ENCODE peak calls at places on chromosome 11, in nine cellular contexts. Z, Q, L, B, T, D, V, U and R are unnamed samples. For H3K36me3, the result is how much of the 10 kb centered on the place peaks cover.

GRCh38 chr11:131666006-131666405 is 295.6 kb downstream of the NTM start:
- DNase-seq in D (no peak), L (no peak), Q (no peak), U (peak), V (no peak), T (no peak), B (no peak), Z (no peak), R (no peak)

GRCh38 chr11:19738124-19738523 is 25.5 kb downstream of the NAV2 start:
- DNase-seq in V (no peak), Q (no peak), L (no peak), B (no peak), U (no peak), T (no peak), Z (no peak), D (no peak), R (no peak)

GRCh38 chr11:16526947-16527346 is 170.6 kb upstream of the SOX6 start:
- DNase-seq in T (no peak), Z (no peak), Q (no peak), L (no peak), D (no peak), B (no peak), V (no peak), U (no peak), R (no peak)

GRCh38 chr11:15783619-15784018 is 572.7 kb downstream of the SOX6 start:
- DNase-seq in Z (no peak), Q (no peak), D (no peak), B (no peak), U (no peak), T (no peak), L (no peak), V (no peak), R (peak)

GRCh38 chr11:17930544-17931144 is 82.2 kb downstream of the SERGEF start:
- DNase-seq in L (no peak), V (peak), U (no peak), D (no peak), Q (no peak), B (no peak), T (no peak), Z (no peak), R (peak)

GRCh38 chr11:30936476-30936875 is 350.3 kb upstream of the MPPED2 start:
- DNase-seq in L (no peak), D (no peak), Z (no peak), B (no peak), T (no peak), Q (no peak), U (peak), V (no peak), R (peak)

GRCh38 chr11:102990145-102990544 is 34.6 kb upstream of the MMP13 start:
- DNase-seq in B (no peak), D (no peak), V (no peak), Z (no peak), T (no peak), L (no peak), U (peak), Q (no peak), R (no peak)

GRCh38 chr11:35524780-35525179 is 636 bp downstream of the PAMR1 start:
- DNase-seq in T (no peak), B (no peak), L (no peak), D (no peak), Q (no peak), V (no peak), Z (no peak), U (peak), R (no peak)

GRCh38 chr11:125373426-125374391 is 122.4 kb downstream of the FEZ1 start:
- DNase-seq in Q (no peak), V (peak), D (no peak), Z (no peak), T (no peak), L (no peak), B (no peak), U (no peak), R (peak)

GRCh38 chr11:85827768-85828639 is 17.1 kb upstream of the SYTL2 start:
- DNase-seq in U (peak), T (no peak), B (peak), V (peak), Q (no peak), D (peak), Z (peak), L (no peak), R (peak)

GRCh38 chr11:2296913-2297622 is 4.7 kb downstream of the C11orf21 start:
- DNase-seq in T (peak), V (no peak), Z (no peak), B (no peak), L (peak), U (no peak), Q (no peak), D (no peak), R (no peak)

GRCh38 chr11:106021967-106022794 is at the start of gene MSANTD4:
- DNase-seq in V (peak), D (peak), Q (peak), L (peak), B (peak), Z (peak), U (peak), T (peak), R (peak)

GRCh38 chr11:128890543-128891409 is at the start of gene KCNJ5:
- DNase-seq in B (no peak), Q (no peak), L (peak), Z (no peak), D (no peak), T (no peak), U (peak), V (peak), R (no peak)

GRCh38 chr11:69054397-69055211 is 5.9 kb downstream of the TPCN2 start:
- DNase-seq in Q (no peak), L (peak), B (no peak), D (no peak), V (no peak), U (no peak), Z (no peak), T (peak), R (no peak)

DNA sequence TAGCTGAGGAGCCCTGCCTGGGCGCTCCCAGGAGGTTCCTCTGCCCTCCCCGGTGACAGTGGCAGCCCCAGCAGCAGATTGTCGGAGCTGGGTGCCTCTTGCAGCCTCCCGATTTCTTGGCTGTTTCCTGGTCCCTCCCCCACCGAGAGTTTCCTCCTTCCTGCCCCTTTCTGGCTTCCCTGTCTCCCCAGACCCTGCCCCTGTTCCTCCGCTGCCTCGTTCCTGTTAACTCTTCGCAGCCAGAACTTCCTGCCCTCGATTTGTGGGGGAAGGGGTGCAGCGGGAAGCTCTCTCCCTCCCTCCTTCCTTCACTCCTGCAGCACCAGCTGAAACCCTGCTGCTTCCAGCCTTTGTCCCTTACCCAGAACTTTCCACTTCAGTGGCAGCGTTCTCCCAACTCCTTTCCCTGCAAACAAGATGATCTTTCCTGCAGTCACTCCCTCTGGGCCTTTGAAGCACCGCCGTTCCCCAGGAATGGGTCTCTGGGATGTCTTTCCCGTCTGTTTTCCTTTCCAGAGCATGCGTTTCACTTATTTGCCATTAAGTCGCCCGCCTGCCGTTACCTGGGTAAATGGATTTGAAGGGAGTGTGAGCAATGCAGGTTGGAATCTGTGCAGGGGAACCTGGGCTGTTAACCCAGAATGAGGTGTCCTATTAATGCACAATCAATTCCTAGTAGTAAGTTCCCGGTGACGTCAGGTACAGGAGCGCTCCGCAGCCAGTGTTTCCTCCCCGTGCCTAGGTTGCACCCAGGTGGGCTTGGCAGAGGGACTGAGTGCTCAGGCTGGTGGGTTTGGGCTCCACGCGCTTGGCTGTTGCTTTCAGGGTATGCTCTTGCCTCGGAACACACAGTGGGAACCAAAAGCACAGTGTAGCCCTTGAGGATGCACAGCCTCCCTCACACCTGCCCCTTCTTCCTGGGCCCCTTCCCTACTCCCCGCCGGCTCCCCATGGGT is 4.3 kb downstream of the GRK2 start:
- DNase-seq in U (no peak), B (peak), L (no peak), Z (no peak), V (peak), D (no peak), Q (no peak), T (no peak), R (peak)
- H3K4me3 ChIP-seq in U (peak), B (peak), L (peak), Z (no peak), V (peak), D (no peak), Q (peak), T (peak), R (no peak)

GRCh38 chr11:57312511-57313021 is 12.2 kb downstream of the TNKS1BP1 start:
- DNase-seq in L (peak), D (no peak), T (peak), Z (no peak), U (no peak), Q (no peak), B (no peak), V (no peak), R (no peak)
- H3K36me3 ChIP-seq in L (under half), D (half or more), T (under half), Z (under half), U (under half), Q (half or more), B (under half), V (half or more), R (under half)

GRCh38 chr11:118873804-118874203 is 9.9 kb upstream of the CXCR5 start:
- DNase-seq in V (no peak), L (no peak), U (no peak), Q (no peak), D (no peak), Z (no peak), B (no peak), T (no peak), R (no peak)

GRCh38 chr11:118876261-118876660 is 7.4 kb upstream of the CXCR5 start:
- DNase-seq in B (no peak), Q (no peak), Z (no peak), T (no peak), L (no peak), U (no peak), D (no peak), V (no peak), R (no peak)

GRCh38 chr11:118868659-118869058 is 15.0 kb upstream of the CXCR5 start:
- DNase-seq in U (no peak), Q (no peak), D (no peak), V (no peak), B (no peak), Z (no peak), T (no peak), L (no peak), R (no peak)

GRCh38 chr11:118872403-118872821 is 11.3 kb upstream of the CXCR5 start:
- DNase-seq in Z (no peak), T (no peak), Q (no peak), V (no peak), D (no peak), U (no peak), L (peak), B (no peak), R (no peak)

DNA sequence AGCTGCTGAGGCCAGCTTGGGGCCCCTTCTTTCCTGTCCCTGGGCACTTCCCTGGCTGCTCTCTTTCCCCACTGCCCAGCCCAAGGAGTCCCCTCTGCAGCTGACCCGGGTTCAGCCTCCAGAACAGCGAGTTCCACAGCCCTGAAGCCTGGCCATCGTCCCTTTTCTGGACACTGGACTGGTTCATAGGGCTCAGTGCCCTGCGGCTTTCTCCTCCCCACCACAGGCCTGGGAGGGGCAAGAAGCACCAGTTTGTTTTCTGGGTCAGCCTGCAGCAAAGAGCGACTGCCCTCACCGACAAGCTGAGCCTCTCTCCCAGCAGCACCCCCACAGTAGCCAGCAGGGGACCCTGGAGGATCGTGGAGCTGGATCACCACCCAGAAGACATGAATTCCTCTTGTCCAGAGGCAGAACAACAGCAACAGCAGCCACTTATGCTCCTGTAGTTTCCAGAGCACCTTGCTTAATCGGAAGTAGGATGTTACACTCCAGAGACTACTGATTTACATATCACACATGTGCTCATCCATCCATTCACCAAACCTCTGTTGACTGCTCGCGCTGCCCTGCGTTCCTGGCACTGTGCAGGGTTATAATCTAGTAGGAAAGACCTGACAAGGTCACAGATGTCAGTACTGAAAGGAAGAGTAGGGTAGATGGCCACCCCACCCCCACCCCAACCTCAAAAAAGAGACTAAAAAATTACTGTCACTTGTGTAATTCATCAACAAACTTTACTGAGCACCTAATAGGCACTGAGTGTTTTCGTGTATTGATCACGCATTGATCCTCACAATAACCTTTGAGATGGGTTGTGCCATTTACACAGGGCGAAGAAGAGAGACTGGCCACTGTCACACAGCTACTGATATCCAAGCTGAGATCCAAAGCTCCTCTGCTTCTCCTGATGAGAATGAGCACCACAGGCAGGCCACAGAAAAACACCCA is 13.0 kb upstream of the CXCR5 start:
- DNase-seq in T (peak), B (no peak), V (no peak), U (peak), Z (no peak), L (no peak), D (no peak), Q (no peak), R (peak)
- H3K4me3 ChIP-seq in T (peak), B (peak), V (no peak), U (peak), Z (no peak), L (peak), D (no peak), Q (peak), R (no peak)

DNA sequence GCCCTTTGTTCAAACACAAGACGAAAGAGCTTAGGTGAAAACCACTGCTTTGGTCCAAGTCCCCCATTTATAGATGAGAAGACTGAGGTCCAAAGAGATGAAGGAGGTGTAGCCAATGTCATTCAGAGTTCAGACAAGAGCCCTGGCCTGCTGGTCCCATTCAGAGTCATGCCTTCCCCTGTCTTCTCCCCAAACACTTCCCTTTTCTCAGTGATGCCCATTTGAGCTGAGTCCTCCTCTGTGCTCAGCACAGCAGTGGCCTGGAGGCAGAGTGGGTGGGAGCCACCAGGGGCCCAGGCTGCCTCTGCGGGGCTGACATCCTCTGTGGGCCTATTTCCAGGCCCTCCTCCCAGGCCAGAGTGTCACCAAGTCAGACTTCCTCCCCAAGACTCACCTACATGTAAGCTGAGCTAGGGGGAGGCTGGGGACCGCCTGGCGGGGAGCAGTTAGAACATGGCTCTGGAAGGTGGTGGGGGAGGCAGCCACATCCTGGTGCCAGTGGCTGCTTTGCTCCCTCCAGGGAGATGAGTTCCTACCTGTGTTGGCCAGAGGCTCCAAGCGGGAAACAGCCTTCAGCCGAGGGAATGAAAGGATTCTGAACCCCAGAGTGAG is 22.4 kb upstream of the LRRC10B start:
- DNase-seq in V (no peak), Z (no peak), B (no peak), T (no peak), D (no peak), Q (no peak), U (no peak), L (peak), R (no peak)
- H3K36me3 ChIP-seq in V (under half), Z (under half), B (under half), T (under half), D (under half), Q (under half), U (under half), L (under half), R (under half)

GRCh38 chr11:123558536-123559315 is 95.7 kb downstream of the SCN3B start:
- DNase-seq in Z (no peak), Q (no peak), B (no peak), U (no peak), L (no peak), T (no peak), V (no peak), D (peak), R (no peak)

GRCh38 chr11:123560001-123560400 is 94.4 kb downstream of the SCN3B start:
- DNase-seq in D (peak), L (peak), Z (no peak), B (peak), U (peak), V (peak), T (no peak), Q (no peak), R (no peak)

GRCh38 chr11:123562166-123562565 is 92.3 kb downstream of the SCN3B start:
- DNase-seq in U (no peak), V (no peak), B (no peak), L (no peak), D (no peak), Q (no peak), T (peak), Z (no peak), R (no peak)

GRCh38 chr11:123561046-123561781 is 93.2 kb downstream of the SCN3B start:
- DNase-seq in U (peak), B (no peak), D (peak), V (no peak), Z (no peak), T (no peak), L (no peak), Q (no peak), R (peak)

GRCh38 chr11:123559418-123559817 is 95.0 kb downstream of the SCN3B start:
- DNase-seq in D (no peak), U (peak), V (peak), B (no peak), Q (no peak), Z (no peak), L (no peak), T (no peak), R (no peak)
- H3K4me3 ChIP-seq in D (peak), U (peak), V (peak), B (no peak), Q (peak), Z (no peak), L (peak), T (no peak), R (no peak)

GRCh38 chr11:116895053-116895757 is 57.8 kb upstream of the APOA1 start:
- DNase-seq in B (peak), D (no peak), V (no peak), Z (no peak), T (no peak), L (peak), Q (no peak), U (no peak), R (peak)

GRCh38 chr11:116891746-116892145 is 54.3 kb upstream of the APOA1 start:
- DNase-seq in L (no peak), Z (no peak), Q (no peak), B (no peak), D (peak), V (no peak), U (no peak), T (no peak), R (no peak)

GRCh38 chr11:116893906-116894305 is 56.5 kb upstream of the APOA1 start:
- DNase-seq in U (no peak), V (no peak), D (no peak), Z (no peak), T (no peak), B (no peak), Q (no peak), L (no peak), R (no peak)

GRCh38 chr11:116892374-116892773 is 55.0 kb upstream of the APOA1 start:
- DNase-seq in V (no peak), U (no peak), D (no peak), L (no peak), Z (no peak), B (no peak), Q (no peak), T (no peak), R (no peak)

DNA sequence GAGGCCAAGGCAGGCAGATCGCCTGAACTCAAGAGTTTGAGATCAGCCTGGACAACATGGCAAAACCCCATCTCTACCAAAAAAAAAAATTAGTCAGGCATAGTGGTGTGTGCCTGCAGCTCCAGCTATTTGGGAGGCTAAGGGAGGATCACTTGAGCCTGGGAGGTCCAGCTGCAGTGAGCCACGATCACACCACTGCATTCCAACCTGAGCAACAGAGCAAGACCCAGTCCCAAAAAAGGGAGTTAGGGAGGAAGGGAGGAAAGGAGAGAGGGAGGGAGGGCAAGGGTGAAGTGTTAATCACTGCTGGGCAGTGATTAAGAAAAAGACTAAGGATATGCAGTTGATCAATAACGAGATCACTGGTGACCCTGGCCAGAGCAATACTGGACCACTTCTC is 56.0 kb upstream of the APOA1 start:
- DNase-seq in V (no peak), L (no peak), Z (no peak), T (no peak), D (no peak), Q (no peak), U (no peak), B (no peak), R (no peak)
- H3K36me3 ChIP-seq in V (under half), L (under half), Z (under half), T (under half), D (under half), Q (under half), U (under half), B (under half), R (under half)

DNA sequence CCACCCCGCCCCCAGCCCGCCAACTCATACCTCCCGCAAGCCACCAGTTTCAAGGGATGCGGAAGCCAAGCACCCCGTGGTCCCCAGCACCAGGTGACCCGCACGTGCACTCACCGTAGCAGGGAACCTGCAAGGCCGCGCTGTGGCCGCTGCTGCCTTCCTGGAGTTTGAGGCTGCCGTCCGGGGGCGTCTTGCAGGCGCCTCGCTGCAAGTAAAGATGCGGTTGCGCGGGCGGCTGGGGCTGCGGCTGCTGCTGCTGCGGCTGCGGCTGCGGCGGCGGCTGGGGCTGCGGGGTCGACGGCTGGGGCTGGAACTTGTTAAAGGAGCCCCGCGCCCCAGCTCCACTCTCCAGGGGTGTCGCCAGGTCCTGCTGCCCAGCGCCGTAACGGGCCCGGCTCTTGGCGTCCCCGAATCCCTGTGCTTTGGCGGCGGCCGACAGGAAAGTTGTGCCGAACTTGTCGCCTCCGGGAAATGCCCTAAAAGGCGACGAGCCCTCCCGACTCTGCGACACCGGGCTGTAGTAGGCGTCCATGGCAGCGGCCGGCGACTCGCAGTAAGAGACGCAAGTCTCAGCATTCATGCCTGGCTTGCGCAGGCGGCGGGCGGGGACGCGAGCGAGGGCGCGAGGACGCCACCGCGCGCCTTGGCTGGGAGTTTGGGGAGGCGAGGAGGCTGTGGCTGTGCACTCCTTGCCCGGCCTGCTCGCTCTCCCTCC is at the start of gene ALX4:
- DNase-seq in T (no peak), Z (no peak), Q (no peak), V (peak), D (peak), L (peak), B (no peak), U (peak), R (peak)
- H3K4me3 ChIP-seq in T (no peak), Z (no peak), Q (peak), V (peak), D (peak), L (peak), B (no peak), U (peak), R (peak)